ENCODE peak calls at places on chromosomes 12 and 14, in seven cellular contexts. J is GM12865, L is cardiac fibroblast, R is neural progenitor cell, G is fibroblast of lung, I is endothelial cell, A is cardiac muscle cell. Z is an unnamed sample.

GRCh38 chr14:77024171-77024627 is 4.3 kb downstream of the IRF2BPL start:
- DNase-seq in J (peak; percentile 72), L (peak; percentile 34), R (peak; percentile 88), G (peak; percentile 80), I (no peak), A (peak; percentile 85), Z (no peak)

GRCh38 chr14:69260979-69261605 is 1.1 kb downstream of the GALNT16 start:
- DNase-seq in J (peak; percentile 53), L (no peak), R (peak; percentile 79), G (no peak), I (peak; percentile 59), A (peak; percentile 51), Z (peak; percentile 78)

GRCh38 chr12:50637870-50638481 is 125.9 kb upstream of the ATF1 start:
- DNase-seq in J (peak; percentile 61), L (peak; percentile 74), R (peak; percentile 66), G (peak; percentile 78), I (no peak), A (peak; percentile 61), Z (no peak)

GRCh38 chr14:61355892-61356325 is 34.5 kb downstream of the PRKCH start:
- DNase-seq in J (no peak), L (peak; percentile 92), R (no peak), G (peak; percentile 43), I (peak; percentile 60), A (no peak), Z (peak; percentile 85)

GRCh38 chr12:55727643-55728184 is 1.1 kb downstream of the CD63 start:
- DNase-seq in J (no peak), L (peak; percentile 63), R (peak; percentile 23), G (peak; percentile 51), I (no peak), A (no peak), Z (peak; percentile 52)

GRCh38 chr12:12722351-12723146 is 5.4 kb downstream of the CDKN1B start:
- DNase-seq in J (peak; percentile 52), L (peak; percentile 75), R (no peak), G (peak; percentile 70), I (no peak), A (no peak), Z (no peak)

GRCh38 chr12:28569698-28570411 is 379.6 kb downstream of the CCDC91 start:
- DNase-seq in J (no peak), L (peak; percentile 73), R (no peak), G (peak; percentile 78), I (no peak), A (no peak), Z (peak; percentile 30)

GRCh38 chr14:42806909-42807315 is 1200.2 kb downstream of the LRFN5 start:
- DNase-seq in J (no peak), L (peak; percentile 41), R (no peak), G (peak; percentile 100), I (no peak), A (no peak), Z (no peak)

GRCh38 chr12:14410177-14410576 is 44.7 kb downstream of the ATF7IP start:
- DNase-seq in J (no peak), L (peak; percentile 88), R (no peak), G (no peak), I (no peak), A (no peak), Z (no peak)

GRCh38 chr12:24307716-24308335 is 358.4 kb upstream of the SOX5 start:
- DNase-seq in J (no peak), L (no peak), R (no peak), G (no peak), I (no peak), A (peak; percentile 48), Z (no peak)

GRCh38 chr12:71938728-71939385 is at the start of gene TPH2:
- DNase-seq in J (peak; percentile 62), L (peak; percentile 54), R (peak; percentile 94), G (peak; percentile 58), I (peak; percentile 96), A (peak; percentile 92), Z (peak; percentile 82)
- TF ChIP-seq CTCF in J (peak; percentile 53), L (peak; percentile 71), R (peak; percentile 80), G (peak; percentile 76), I (peak; percentile 76), A (peak; percentile 75), Z (peak; percentile 78)

GRCh38 chr12:6752181-6752930 is 585 bp downstream of the MLF2 start:
- DNase-seq in J (peak; percentile 46), L (peak; percentile 54), R (peak; percentile 79), G (peak; percentile 61), I (peak; percentile 38), A (peak; percentile 81), Z (no peak)
- TF ChIP-seq CTCF in J (no peak), L (peak; percentile 53), R (peak; percentile 38), G (peak; percentile 65), I (peak; percentile 18), A (peak; percentile 50), Z (no peak)

DNA sequence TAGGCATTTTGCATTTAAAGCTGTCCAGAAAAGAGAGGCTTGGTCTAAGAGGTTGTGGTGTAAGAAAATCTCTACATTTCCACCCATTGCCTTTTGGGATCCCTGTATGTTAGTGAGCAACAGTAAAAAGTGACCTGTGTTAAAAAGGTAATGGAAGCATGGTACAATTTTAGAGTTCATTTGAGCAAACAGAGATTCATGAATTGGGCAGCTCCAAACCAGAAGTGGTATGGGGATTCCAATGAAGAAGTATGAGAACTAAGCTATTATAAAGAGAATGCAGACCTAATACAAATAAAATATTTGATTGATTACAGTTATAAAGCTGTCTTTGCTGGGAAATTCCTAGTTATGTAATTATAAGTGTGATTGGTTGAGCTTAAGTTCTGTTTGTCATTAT is 907.0 kb downstream of the DIO2 start:
- DNase-seq in J (no peak), L (no peak), R (no peak), G (no peak), I (no peak), A (no peak), Z (no peak)
- TF ChIP-seq CTCF in J (no peak), L (no peak), R (no peak), G (no peak), I (no peak), A (no peak), Z (no peak)

GRCh38 chr12:65278576-65279386 is at the start of gene MSRB3:
- DNase-seq in J (peak; percentile 53), L (peak; percentile 76), R (peak; percentile 92), G (peak; percentile 78), I (peak; percentile 73), A (peak; percentile 93), Z (peak; percentile 61)
- TF ChIP-seq CTCF in J (peak; percentile 6), L (no peak), R (peak; percentile 37), G (no peak), I (no peak), A (peak; percentile 20), Z (no peak)

GRCh38 chr12:33876618-33877017 is 145.7 kb upstream of the ALG10 start:
- DNase-seq in J (no peak), L (no peak), R (no peak), G (no peak), I (no peak), A (no peak), Z (no peak)
- TF ChIP-seq CTCF in J (no peak), L (no peak), R (peak; percentile 43), G (no peak), I (peak; percentile 34), A (no peak), Z (peak; percentile 19)

DNA sequence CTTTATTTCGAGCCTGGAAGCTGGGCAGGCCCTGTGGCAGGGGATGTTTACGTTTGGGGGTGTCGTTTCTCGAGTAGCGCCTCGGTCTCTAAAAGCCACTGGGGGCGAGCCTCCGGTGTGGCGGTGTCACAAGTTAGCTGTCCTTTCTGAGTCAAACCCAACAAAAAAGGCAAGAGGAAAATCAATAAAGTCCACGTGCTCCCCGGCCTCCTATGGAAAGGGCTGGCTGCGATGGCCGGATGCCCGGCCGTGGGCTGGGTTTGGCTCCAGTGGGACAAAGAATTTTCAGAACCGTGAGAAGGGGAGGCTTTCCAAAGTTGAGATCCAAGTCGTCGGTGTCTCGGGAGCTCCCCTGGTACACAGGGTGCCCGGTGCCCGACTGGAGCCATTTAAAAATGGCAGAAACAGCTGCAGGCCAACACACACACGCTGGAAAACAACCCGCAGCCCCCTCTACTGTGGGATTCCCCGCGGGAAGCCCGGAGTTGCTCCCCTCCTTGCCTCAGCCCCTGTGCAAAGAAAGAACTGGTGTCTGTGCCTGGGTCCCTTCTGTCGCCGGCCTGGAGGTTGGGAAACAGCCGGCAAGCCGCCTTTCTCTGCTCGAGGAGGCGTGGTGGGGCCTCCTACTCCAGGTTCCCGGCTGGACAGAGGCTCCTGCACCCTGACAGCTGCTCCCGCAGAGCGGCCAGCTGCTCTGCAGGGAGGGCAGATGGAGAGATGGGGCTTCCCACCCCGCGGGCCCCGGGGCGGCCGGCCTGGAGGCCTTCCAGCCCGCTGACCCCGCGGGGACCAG is 1.9 kb downstream of the BCL7A start:
- DNase-seq in J (no peak), L (peak; percentile 69), R (peak; percentile 59), G (peak; percentile 77), I (peak; percentile 23), A (peak; percentile 57), Z (peak; percentile 78)
- TF ChIP-seq CTCF in J (no peak), L (no peak), R (no peak), G (no peak), I (no peak), A (no peak), Z (no peak)

GRCh38 chr12:44313188-44313587 is 477.3 kb downstream of the TMEM117 start:
- DNase-seq in J (no peak), L (no peak), R (no peak), G (no peak), I (no peak), A (no peak), Z (no peak)

GRCh38 chr12:44314007-44314500 is 478.2 kb downstream of the TMEM117 start:
- DNase-seq in J (no peak), L (no peak), R (no peak), G (no peak), I (no peak), A (no peak), Z (no peak)

GRCh38 chr12:44317651-44318126 is 481.8 kb downstream of the TMEM117 start:
- DNase-seq in J (peak; percentile 66), L (peak; percentile 32), R (peak; percentile 65), G (peak; percentile 41), I (no peak), A (peak; percentile 49), Z (peak; percentile 5)
- TF ChIP-seq CTCF in J (peak; percentile 61), L (peak; percentile 36), R (peak; percentile 72), G (peak; percentile 58), I (peak; percentile 44), A (peak; percentile 49), Z (peak; percentile 41)